ENCODE peak calls at places on chromosomes 4 and X, in four cellular contexts. O, U, S and M are unnamed samples.

GRCh38 chrX:750812-751211 is 120.2 kb downstream of the SHOX start:
- DNase-seq in U (no peak), S (no peak), O (no peak), M (no peak)

GRCh38 chr4:126604273-126604867 is 1028.4 kb upstream of the INTU start:
- DNase-seq in U (peak), O (peak), S (peak), M (no peak)

GRCh38 chr4:85823295-85823694 is 348.3 kb downstream of the ARHGAP24 start:
- DNase-seq in O (no peak), U (no peak), S (peak), M (no peak)

GRCh38 chrX:134676440-134676839 is 18.2 kb upstream of the PLAC1 start:
- DNase-seq in U (no peak), O (no peak), S (peak), M (no peak)

GRCh38 chr4:2334826-2335728 is 73.2 kb upstream of the MXD4 start:
- DNase-seq in S (no peak), U (no peak), O (peak), M (no peak)

GRCh38 chr4:141899541-141899940 is 263.2 kb downstream of the IL15 start:
- DNase-seq in U (no peak), O (no peak), S (no peak), M (no peak)

GRCh38 chrX:124719060-124719459 is 372.7 kb downstream of the SH2D1A start:
- DNase-seq in O (no peak), S (no peak), U (no peak), M (no peak)

GRCh38 chr4:97457253-97457652 is 686.0 kb downstream of the STPG2 start:
- DNase-seq in U (no peak), O (no peak), S (no peak), M (no peak)

GRCh38 chr4:108635070-108635655 is 14.8 kb downstream of the RPL34 start:
- DNase-seq in O (no peak), S (peak), U (no peak), M (no peak)

GRCh38 chr4:169163947-169164668 is 106.6 kb downstream of the SH3RF1 start:
- DNase-seq in O (no peak), U (no peak), S (no peak), M (no peak)

GRCh38 chr4:23333946-23334878 is 555.6 kb downstream of the PPARGC1A start:
- DNase-seq in U (no peak), S (peak), O (no peak), M (no peak)

GRCh38 chr4:188439641-188440311 is 300.5 kb downstream of the TRIML1 start:
- DNase-seq in S (peak), O (no peak), U (no peak), M (no peak)

GRCh38 chr4:78477276-78477675 is 74.3 kb upstream of the ANXA3 start:
- DNase-seq in U (no peak), O (no peak), S (peak), M (no peak)

GRCh38 chr4:82293304-82293703 is 80.5 kb downstream of the HNRNPD start:
- DNase-seq in S (no peak), U (no peak), O (no peak), M (no peak)

GRCh38 chrX:65706041-65706828 is 38.8 kb downstream of the MSN start:
- DNase-seq in O (no peak), S (peak), U (no peak), M (peak)

GRCh38 chr4:122914292-122914904 is 8.0 kb downstream of the NUDT6 start:
- DNase-seq in U (no peak), S (peak), O (peak), M (no peak)

GRCh38 chr4:69984030-69984443 is 11.7 kb upstream of the STATH start:
- DNase-seq in O (no peak), U (no peak), S (peak), M (no peak)

GRCh38 chr4:122666527-122667245 is 45.8 kb upstream of the IL21 start:
- DNase-seq in U (no peak), O (no peak), S (peak), M (no peak)

GRCh38 chr4:150867148-150867547 is 147.9 kb downstream of the LRBA start:
- DNase-seq in O (peak), S (peak), U (peak), M (no peak)

GRCh38 chr4:148061139-148061476 is 329.2 kb downstream of the ARHGAP10 start:
- DNase-seq in O (no peak), U (no peak), S (no peak), M (no peak)

GRCh38 chrX:43716696-43717095 is 60.6 kb downstream of the MAOA start:
- DNase-seq in O (no peak), S (peak), U (no peak), M (no peak)

GRCh38 chrX:56812515-56813105 is 83.6 kb downstream of the NBDY start:
- DNase-seq in S (peak), O (no peak), U (no peak), M (no peak)

GRCh38 chrX:40391662-40392061 is 189.1 kb upstream of the ATP6AP2 start:
- DNase-seq in S (no peak), U (no peak), O (no peak), M (no peak)

GRCh38 chr4:77699731-77700210 is 94.2 kb downstream of the CXCL13 start:
- DNase-seq in O (no peak), S (peak), U (peak), M (no peak)

GRCh38 chrX:140918398-140919043 is 83.9 kb upstream of the SPANXB1 start:
- DNase-seq in O (peak), S (peak), U (peak), M (no peak)

GRCh38 chr4:2290488-2290887 is 28.6 kb upstream of the MXD4 start:
- DNase-seq in U (no peak), S (no peak), O (no peak), M (no peak)

GRCh38 chrX:73563740-73564073 is 710 bp downstream of the CHIC1 start:
- DNase-seq in S (peak), U (no peak), O (no peak), M (no peak)

GRCh38 chrX:103423955-103424640 is 47.8 kb downstream of the BEX3 start:
- DNase-seq in S (no peak), O (no peak), U (no peak), M (no peak)

GRCh38 chr4:147509386-147509785 is 28.5 kb downstream of the EDNRA start:
- DNase-seq in O (no peak), U (no peak), S (no peak), M (no peak)

GRCh38 chrX:154401045-154401799 is 3.0 kb downstream of the RPL10 start:
- DNase-seq in U (no peak), O (no peak), S (peak), M (no peak)

GRCh38 chrX:136694491-136695087 is 46.6 kb downstream of the CD40LG start:
- DNase-seq in S (peak), O (no peak), U (peak), M (no peak)

GRCh38 chrX:6778547-6779231 is 243.8 kb upstream of the VCX3A start:
- DNase-seq in S (no peak), U (peak), O (no peak), M (no peak)

GRCh38 chr4:88646528-88647280 is 50.9 kb downstream of the NAP1L5 start:
- DNase-seq in U (no peak), S (peak), O (no peak), M (no peak)

GRCh38 chr4:11470709-11471441 is 42.2 kb upstream of the HS3ST1 start:
- DNase-seq in O (no peak), U (no peak), S (peak), M (no peak)

DNA sequence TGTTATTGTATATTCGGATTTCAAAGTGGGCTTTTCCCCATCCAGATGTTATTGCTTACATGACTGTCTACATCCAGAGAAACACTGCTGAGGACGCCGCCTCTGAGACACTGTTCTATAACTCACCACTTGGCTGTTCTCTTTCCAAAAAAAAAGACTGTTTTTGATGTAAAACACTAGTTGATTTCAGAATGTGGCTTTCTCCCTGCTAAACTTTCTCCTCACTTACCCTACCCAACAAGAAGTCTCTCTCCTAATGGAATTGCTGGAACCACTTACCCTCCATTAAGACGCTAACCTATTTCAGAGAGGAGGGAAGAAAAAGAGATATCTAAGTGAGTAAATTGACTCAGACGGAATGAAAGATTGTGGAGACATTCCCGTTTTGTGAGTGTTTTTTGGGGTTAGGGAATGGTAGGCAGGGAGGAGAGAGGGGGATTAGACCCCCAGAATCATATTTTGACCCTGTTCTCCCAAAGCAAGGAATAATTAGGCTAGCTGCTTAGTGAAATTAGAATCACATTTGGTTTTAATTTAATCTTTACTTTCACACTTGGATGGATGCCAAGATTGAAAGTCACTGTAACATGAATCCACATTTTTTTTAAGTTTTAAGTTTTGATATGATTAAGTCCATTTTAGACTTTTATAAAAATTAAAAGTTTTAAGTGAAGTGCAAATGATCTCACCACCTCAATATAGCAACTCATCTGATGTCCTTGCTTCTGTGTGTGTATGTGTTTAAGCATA is 174.9 kb downstream of the CHIC2 start:
- DNase-seq in U (no peak), S (no peak), O (no peak), M (no peak)
- TF ChIP-seq CTCF in U (no peak), S (no peak), O (no peak), M (no peak)

GRCh38 chr4:1031346-1031745 is 19.9 kb downstream of the FGFRL1 start:
- DNase-seq in S (no peak), O (no peak), U (no peak), M (no peak)
- TF ChIP-seq CTCF in S (no peak), O (no peak), U (no peak), M (no peak)

GRCh38 chrX:68808686-68809357 is 20.0 kb upstream of the EFNB1 start:
- DNase-seq in U (no peak), S (no peak), O (no peak), M (no peak)

GRCh38 chrX:68807818-68808217 is 21.0 kb upstream of the EFNB1 start:
- DNase-seq in O (peak), U (no peak), S (no peak), M (no peak)
- TF ChIP-seq CTCF in O (peak), U (peak), S (peak), M (no peak)

GRCh38 chrX:81489987-81490386 is 288.1 kb downstream of the SH3BGRL start:
- DNase-seq in S (peak), O (no peak), U (no peak), M (no peak)
- TF ChIP-seq CTCF in S (no peak), O (peak), U (no peak), M (no peak)